ENCODE peak calls at places on chromosomes 4 and X, in ten cellular contexts. G, A, M, C, S, U, K, Y, D and Z are unnamed samples.

GRCh38 chrX:129634541-129634940 is 20.2 kb downstream of the APLN start:
- DNase-seq in G (no peak), A (peak), M (no peak), C (no peak), S (no peak), U (no peak), K (no peak), Y (no peak), D (no peak), Z (no peak)

GRCh38 chr4:65014078-65014477 is 604.8 kb upstream of the TECRL start:
- DNase-seq in G (no peak), A (no peak), M (no peak), C (no peak), S (no peak), U (no peak), K (no peak), Y (no peak), D (no peak), Z (no peak)

GRCh38 chr4:187010052-187010451 is 286.4 kb upstream of the FAT1 start:
- DNase-seq in G (no peak), A (no peak), M (no peak), C (no peak), S (peak), U (no peak), K (no peak), Y (no peak), D (no peak), Z (no peak)

GRCh38 chr4:107900067-107900466 is 31.3 kb upstream of the CYP2U1 start:
- DNase-seq in G (no peak), A (no peak), M (no peak), C (no peak), S (no peak), U (no peak), K (no peak), Y (no peak), D (no peak), Z (no peak)

GRCh38 chr4:18014269-18014668 is 7.3 kb downstream of the LCORL start:
- DNase-seq in G (no peak), A (no peak), M (no peak), C (no peak), S (no peak), U (no peak), K (no peak), Y (no peak), D (no peak), Z (no peak)

GRCh38 chr4:70747874-70748273 is 26.1 kb downstream of the RUFY3 start:
- DNase-seq in G (no peak), A (no peak), M (no peak), C (no peak), S (no peak), U (no peak), K (no peak), Y (no peak), D (no peak), Z (no peak)

GRCh38 chrX:55119271-55119670 is 30.5 kb downstream of the PAGE2 start:
- DNase-seq in G (no peak), A (no peak), M (no peak), C (no peak), S (no peak), U (no peak), K (no peak), Y (no peak), D (no peak), Z (no peak)

GRCh38 chr4:6992728-6993655 is 50.2 kb upstream of the TADA2B start:
- DNase-seq in G (no peak), A (no peak), M (peak), C (peak), S (peak), U (no peak), K (no peak), Y (no peak), D (no peak), Z (no peak)

GRCh38 chrX:96244955-96245354 is 439.7 kb upstream of the DIAPH2 start:
- DNase-seq in G (no peak), A (no peak), M (no peak), C (no peak), S (no peak), U (no peak), K (no peak), Y (no peak), D (no peak), Z (no peak)

GRCh38 chr4:52369649-52370048 is 289.5 kb downstream of the USP46 start:
- DNase-seq in G (no peak), A (no peak), M (no peak), C (no peak), S (peak), U (no peak), K (no peak), Y (no peak), D (no peak), Z (no peak)

GRCh38 chr4:13793020-13793710 is 165.6 kb upstream of the BOD1L1 start:
- DNase-seq in G (no peak), A (no peak), M (no peak), C (no peak), S (no peak), U (no peak), K (no peak), Y (no peak), D (no peak), Z (no peak)

GRCh38 chrX:123860506-123860840 is 620 bp downstream of the XIAP start:
- DNase-seq in G (no peak), A (no peak), M (peak), C (no peak), S (no peak), U (no peak), K (peak), Y (no peak), D (no peak), Z (no peak)

GRCh38 chrX:44698328-44698727 is 145.5 kb upstream of the DUSP21 start:
- DNase-seq in G (no peak), A (no peak), M (no peak), C (no peak), S (no peak), U (no peak), K (no peak), Y (no peak), D (no peak), Z (no peak)

GRCh38 chr4:31682796-31683195 is 962.6 kb downstream of the PCDH7 start:
- DNase-seq in G (no peak), A (no peak), M (no peak), C (no peak), S (no peak), U (no peak), K (no peak), Y (no peak), D (no peak), Z (no peak)

GRCh38 chr4:154490589-154491340 is 834 bp downstream of the DCHS2 start:
- DNase-seq in G (peak), A (peak), M (no peak), C (peak), S (no peak), U (no peak), K (no peak), Y (no peak), D (no peak), Z (peak)

GRCh38 chr4:28250646-28251045 is 1390.0 kb downstream of the STIM2 start:
- DNase-seq in G (no peak), A (no peak), M (no peak), C (no peak), S (no peak), U (no peak), K (no peak), Y (no peak), D (no peak), Z (no peak)

GRCh38 chr4:183602444-183603102 is 56.4 kb downstream of the RWDD4 start:
- DNase-seq in G (no peak), A (no peak), M (peak), C (peak), S (peak), U (no peak), K (no peak), Y (no peak), D (no peak), Z (no peak)
- TF ChIP-seq CTCF in G (peak), A (peak), M (peak), C (peak), S (no peak), U (no peak), K (peak), Y (peak), D (peak), Z (no peak)

DNA sequence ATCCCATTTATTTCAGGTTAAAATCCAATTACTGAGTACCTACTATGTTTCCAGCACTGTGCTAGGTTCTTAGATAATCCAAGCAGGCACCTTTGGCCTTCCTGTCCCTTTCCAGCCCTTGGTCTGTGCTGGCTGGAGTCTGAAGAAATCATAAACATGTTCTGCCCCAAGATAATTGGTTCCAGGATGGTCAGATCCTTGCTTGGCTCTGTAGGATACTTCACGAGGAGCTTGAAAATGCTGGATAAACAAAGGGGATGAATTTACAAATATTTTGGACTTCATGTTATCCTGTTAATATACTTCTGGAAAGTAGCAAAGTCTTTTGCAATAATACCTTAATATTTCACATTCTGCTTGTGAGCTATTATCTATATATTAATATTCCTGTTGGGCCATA is 35.0 kb upstream of the FHL1 start:
- DNase-seq in G (no peak), A (no peak), M (no peak), C (no peak), S (no peak), U (no peak), K (no peak), Y (no peak), D (no peak), Z (no peak)
- TF ChIP-seq CTCF in G (no peak), A (no peak), M (no peak), C (no peak), S (no peak), U (no peak), K (no peak), Y (no peak), D (no peak), Z (no peak)

DNA sequence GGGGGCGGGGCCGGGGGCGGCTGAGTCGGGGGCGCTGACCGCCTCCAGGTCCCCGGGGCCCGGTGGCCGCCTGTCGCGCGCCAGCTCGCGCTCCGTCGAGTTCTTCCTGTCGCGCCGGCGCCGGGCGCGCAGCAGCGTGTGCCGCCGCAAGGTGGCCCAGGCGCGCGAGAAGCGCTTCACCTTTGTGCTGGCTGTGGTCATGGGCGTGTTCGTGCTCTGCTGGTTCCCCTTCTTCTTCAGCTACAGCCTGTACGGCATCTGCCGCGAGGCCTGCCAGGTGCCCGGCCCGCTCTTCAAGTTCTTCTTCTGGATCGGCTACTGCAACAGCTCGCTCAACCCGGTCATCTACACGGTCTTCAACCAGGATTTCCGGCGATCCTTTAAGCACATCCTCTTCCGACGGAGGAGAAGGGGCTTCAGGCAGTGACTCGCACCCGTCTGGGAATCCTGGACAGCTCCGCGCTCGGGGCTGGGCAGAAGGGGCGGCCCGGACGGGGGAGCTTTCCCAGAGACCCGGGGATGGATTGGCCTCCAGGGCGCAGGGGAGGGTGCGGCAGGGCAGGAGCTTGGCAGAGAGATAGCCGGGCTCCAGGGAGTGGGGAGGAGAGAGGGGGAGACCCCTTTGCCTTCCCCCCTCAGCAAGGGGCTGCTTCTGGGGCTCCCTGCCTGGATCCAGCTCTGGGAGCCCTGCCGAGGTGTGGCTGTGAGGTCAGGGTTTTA is 1.5 kb downstream of the ADRA2C start:
- DNase-seq in G (no peak), A (no peak), M (no peak), C (peak), S (peak), U (no peak), K (peak), Y (no peak), D (no peak), Z (peak)
- TF ChIP-seq CTCF in G (peak), A (peak), M (no peak), C (no peak), S (no peak), U (no peak), K (no peak), Y (no peak), D (no peak), Z (no peak)

GRCh38 chrX:701673-702072 is 71.1 kb downstream of the SHOX start:
- DNase-seq in G (no peak), A (no peak), M (no peak), C (no peak), S (no peak), U (no peak), K (no peak), Y (no peak), D (no peak), Z (no peak)

GRCh38 chrX:703466-704210 is 73.0 kb downstream of the SHOX start:
- DNase-seq in G (no peak), A (no peak), M (peak), C (no peak), S (no peak), U (no peak), K (no peak), Y (no peak), D (no peak), Z (no peak)

GRCh38 chrX:698246-698645 is 67.7 kb downstream of the SHOX start:
- DNase-seq in G (no peak), A (no peak), M (peak), C (no peak), S (no peak), U (no peak), K (no peak), Y (no peak), D (no peak), Z (no peak)

GRCh38 chrX:700936-701335 is 70.3 kb downstream of the SHOX start:
- DNase-seq in G (no peak), A (no peak), M (no peak), C (no peak), S (no peak), U (no peak), K (no peak), Y (no peak), D (no peak), Z (no peak)
- TF ChIP-seq CTCF in G (no peak), A (no peak), M (no peak), C (no peak), S (no peak), U (no peak), K (no peak), Y (no peak), D (no peak), Z (no peak)

GRCh38 chr4:44671636-44672035 is 6.6 kb upstream of the GUF1 start:
- DNase-seq in G (no peak), A (no peak), M (no peak), C (no peak), S (no peak), U (no peak), K (no peak), Y (no peak), D (no peak), Z (no peak)

GRCh38 chr4:44678094-44679023 is at the start of gene GUF1:
- DNase-seq in G (peak), A (peak), M (peak), C (peak), S (peak), U (peak), K (peak), Y (peak), D (peak), Z (peak)

GRCh38 chr4:44679060-44679459 is 840 bp downstream of the GUF1 start:
- DNase-seq in G (no peak), A (no peak), M (no peak), C (no peak), S (no peak), U (no peak), K (peak), Y (no peak), D (no peak), Z (no peak)

GRCh38 chr4:44670466-44671199 is 7.6 kb upstream of the GUF1 start:
- DNase-seq in G (no peak), A (no peak), M (no peak), C (no peak), S (no peak), U (no peak), K (no peak), Y (no peak), D (no peak), Z (no peak)

DNA sequence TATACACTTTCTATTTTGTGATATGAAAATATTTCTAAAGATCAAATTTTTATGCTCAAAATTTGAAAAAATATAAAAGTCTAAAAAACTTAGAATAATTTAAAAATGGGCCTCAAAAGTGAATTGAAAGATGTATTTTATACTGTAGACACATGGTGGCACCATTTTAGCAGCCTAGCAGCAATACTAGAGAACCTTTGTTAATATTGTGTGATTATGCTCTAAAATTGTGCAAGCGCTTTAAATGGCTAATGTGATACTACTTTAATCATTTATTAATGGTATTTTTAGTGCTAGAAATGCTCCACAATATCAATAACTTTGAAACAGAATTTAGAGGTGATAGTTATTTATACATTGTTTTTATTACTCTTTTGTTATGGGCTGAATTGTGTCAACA is 3.7 kb upstream of the GUF1 start:
- DNase-seq in G (no peak), A (no peak), M (no peak), C (no peak), S (no peak), U (no peak), K (no peak), Y (no peak), D (no peak), Z (no peak)
- TF ChIP-seq CTCF in G (no peak), A (no peak), M (no peak), C (no peak), S (no peak), U (no peak), K (no peak), Y (peak), D (no peak), Z (no peak)

GRCh38 chr4:90292438-90292837 is 165.2 kb downstream of the CCSER1 start:
- DNase-seq in G (no peak), A (no peak), M (no peak), C (no peak), S (no peak), U (no peak), K (no peak), Y (no peak), D (no peak), Z (no peak)

GRCh38 chr4:90293320-90293719 is 166.1 kb downstream of the CCSER1 start:
- DNase-seq in G (no peak), A (no peak), M (peak), C (no peak), S (no peak), U (no peak), K (peak), Y (no peak), D (no peak), Z (no peak)
- TF ChIP-seq CTCF in G (peak), A (peak), M (peak), C (peak), S (peak), U (no peak), K (peak), Y (peak), D (peak), Z (peak)

DNA sequence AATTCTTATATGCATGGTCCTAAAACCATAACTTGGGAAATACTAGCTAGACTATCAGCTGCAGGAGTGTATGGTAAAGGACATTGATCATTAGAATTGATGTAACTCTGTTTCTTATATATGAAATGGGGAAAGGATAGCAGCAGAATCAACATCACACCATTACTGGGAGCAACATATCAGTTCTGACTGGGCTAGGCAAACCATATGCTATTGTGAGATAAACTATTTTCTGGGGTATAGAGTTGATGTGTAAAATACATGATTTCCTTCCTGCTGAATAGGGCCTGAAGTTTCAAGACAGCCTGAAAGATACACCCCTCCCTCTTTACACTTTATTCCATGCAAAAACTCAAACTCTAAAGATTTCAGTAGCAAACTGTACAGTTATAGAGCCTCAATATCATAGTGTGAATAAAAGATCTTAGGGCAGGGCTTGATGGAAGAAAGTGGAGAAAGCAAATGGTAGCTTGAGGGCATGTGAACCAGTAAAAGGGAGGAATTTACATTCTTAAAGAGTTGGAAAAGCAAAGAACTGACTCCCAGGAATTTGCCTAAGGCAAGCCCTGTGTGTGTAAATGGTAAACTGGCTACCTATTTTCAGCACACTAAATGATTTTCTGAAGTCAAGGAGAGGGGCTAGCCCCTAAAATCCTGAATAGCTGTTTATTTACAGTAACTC is 404.1 kb downstream of the MAPK10 start:
- DNase-seq in G (no peak), A (no peak), M (no peak), C (no peak), S (peak), U (no peak), K (no peak), Y (no peak), D (no peak), Z (no peak)
- TF ChIP-seq CTCF in G (no peak), A (no peak), M (no peak), C (no peak), S (no peak), U (no peak), K (no peak), Y (no peak), D (no peak), Z (no peak)

GRCh38 chr4:15459706-15460105 is 10.0 kb upstream of the CC2D2A start:
- DNase-seq in G (no peak), A (no peak), M (peak), C (no peak), S (no peak), U (no peak), K (no peak), Y (no peak), D (no peak), Z (no peak)
- TF ChIP-seq CTCF in G (no peak), A (no peak), M (no peak), C (no peak), S (no peak), U (no peak), K (no peak), Y (no peak), D (no peak), Z (no peak)

GRCh38 chr4:160872491-160872890 is 1291.3 kb downstream of the FSTL5 start:
- DNase-seq in G (no peak), A (no peak), M (no peak), C (no peak), S (no peak), U (no peak), K (no peak), Y (no peak), D (no peak), Z (no peak)

GRCh38 chr4:160880186-160880585 is 1283.6 kb downstream of the FSTL5 start:
- DNase-seq in G (no peak), A (no peak), M (no peak), C (no peak), S (no peak), U (no peak), K (no peak), Y (no peak), D (no peak), Z (no peak)

DNA sequence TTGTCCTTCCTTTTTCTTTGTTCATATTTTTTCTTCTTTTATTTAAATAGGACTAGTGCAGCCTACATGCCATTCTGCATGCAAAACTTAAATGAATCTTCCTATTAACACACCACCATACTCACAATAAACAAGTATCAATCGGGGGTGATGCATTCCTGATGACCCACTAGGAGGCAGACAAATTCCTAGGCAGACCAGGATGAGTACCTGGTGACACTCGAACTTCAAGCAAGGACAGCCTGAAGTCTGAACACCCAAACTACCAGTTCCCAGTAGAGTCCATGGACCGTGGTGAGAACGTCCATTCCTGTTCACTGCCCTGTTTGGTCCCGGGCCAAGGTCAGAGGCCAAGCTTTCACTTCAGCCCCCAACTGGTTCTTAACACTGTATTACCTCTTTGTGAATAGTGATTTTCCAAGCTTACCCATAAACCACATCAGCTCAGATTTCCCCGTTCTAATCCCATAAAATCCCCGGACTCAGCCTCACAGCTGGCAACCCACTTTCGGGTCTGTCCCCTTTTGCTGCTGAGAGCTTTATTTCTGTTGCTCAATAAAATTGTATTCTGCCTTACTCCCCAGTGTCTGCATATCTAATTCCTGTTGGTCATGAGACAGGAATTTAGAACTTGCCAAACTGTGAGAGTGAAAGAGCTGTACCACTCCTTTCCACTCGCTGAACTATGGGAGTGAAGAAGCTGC is 1286.6 kb downstream of the FSTL5 start:
- DNase-seq in G (no peak), A (no peak), M (no peak), C (no peak), S (no peak), U (no peak), K (peak), Y (no peak), D (no peak), Z (no peak)
- TF ChIP-seq CTCF in G (no peak), A (no peak), M (no peak), C (no peak), S (no peak), U (no peak), K (no peak), Y (no peak), D (no peak), Z (no peak)